ENCODE peak calls at places on chromosomes 12 and 14, in four cellular contexts. U is A549, S is RWPE1, I is astrocyte of the spinal cord. Q is an unnamed sample.

GRCh38 chr14:67837011-67837624 is 17.5 kb downstream of the RAD51B start:
- DNase-seq in U (peak; percentile 85), I (peak; percentile 87), S (peak; percentile 35), Q (peak; percentile 53)

GRCh38 chr12:64160718-64161060 is 61.4 kb downstream of the KICS2 start:
- DNase-seq in U (no peak), I (peak; percentile 49), S (peak; percentile 65), Q (no peak)

GRCh38 chr12:105910030-105910429 is 228.7 kb downstream of the NUAK1 start:
- DNase-seq in I (no peak), S (no peak), U (no peak), Q (no peak)

GRCh38 chr12:49028666-49029275 is 10.2 kb upstream of the PRKAG1 start:
- DNase-seq in S (no peak), U (no peak), I (no peak), Q (no peak)

GRCh38 chr12:124664395-124665111 is 97.1 kb upstream of the NCOR2 start:
- DNase-seq in I (no peak), U (no peak), S (no peak), Q (no peak)

GRCh38 chr12:4562034-4562657 is at the start of gene DYRK4:
- DNase-seq in U (no peak), S (peak; percentile 51), I (peak; percentile 87), Q (peak; percentile 95)

GRCh38 chr14:59819446-59820088 is 51.0 kb downstream of the RTN1 start:
- DNase-seq in U (no peak), I (no peak), S (no peak), Q (no peak)

GRCh38 chr14:70045715-70046535 is 142.8 kb downstream of the SLC8A3 start:
- DNase-seq in U (peak; percentile 82), S (peak; percentile 58), I (peak; percentile 40), Q (peak; percentile 74)

GRCh38 chr12:65434737-65435136 is 156.3 kb downstream of the MSRB3 start:
- DNase-seq in U (no peak), I (no peak), S (no peak), Q (no peak)

GRCh38 chr12:64633940-64634337 is 23.6 kb downstream of the RASSF3 start:
- DNase-seq in I (peak; percentile 70), U (peak; percentile 92), S (no peak), Q (no peak)

GRCh38 chr12:8644345-8645248 is 18.0 kb downstream of the MFAP5 start:
- DNase-seq in S (no peak), U (no peak), I (no peak), Q (no peak)

GRCh38 chr14:99173086-99173485 is 98.9 kb downstream of the BCL11B start:
- DNase-seq in S (no peak), U (no peak), I (no peak), Q (no peak)

GRCh38 chr14:92122351-92122677 is 545 bp downstream of the CPSF2 start:
- DNase-seq in U (peak; percentile 18), I (peak; percentile 45), S (peak; percentile 22), Q (no peak)

GRCh38 chr12:126760109-126760508 is 1506.9 kb upstream of the TMEM132C start:
- DNase-seq in I (no peak), S (no peak), U (no peak), Q (no peak)

GRCh38 chr12:132610051-132610759 is at the start of gene LRCOL1:
- DNase-seq in I (peak; percentile 88), U (no peak), S (no peak), Q (no peak)

GRCh38 chr12:3168775-3169221 is 91.6 kb downstream of the TSPAN9 start:
- DNase-seq in I (peak; percentile 96), S (peak; percentile 91), U (peak; percentile 88), Q (no peak)

GRCh38 chr12:66678640-66679268 is at the start of gene GRIP1:
- DNase-seq in I (peak; percentile 8), S (no peak), U (no peak), Q (no peak)

GRCh38 chr12:89985935-89986334 is 277.3 kb upstream of the ATP2B1 start:
- DNase-seq in U (no peak), I (no peak), S (no peak), Q (no peak)

GRCh38 chr12:28966049-28966778 is 182.9 kb upstream of the FAR2 start:
- DNase-seq in U (no peak), S (no peak), I (peak; percentile 44), Q (no peak)

GRCh38 chr12:118680361-118680963 is 300.9 kb upstream of the SRRM4 start:
- DNase-seq in U (peak; percentile 17), S (no peak), I (no peak), Q (no peak)

GRCh38 chr12:82097438-82097837 is 260.7 kb downstream of the CCDC59 start:
- DNase-seq in S (no peak), I (no peak), U (no peak), Q (no peak)

GRCh38 chr14:94582199-94582750 is 1.0 kb downstream of the SERPINA5 start:
- DNase-seq in S (no peak), U (no peak), I (no peak), Q (no peak)

GRCh38 chr12:80966001-80966400 is 28.3 kb upstream of the LIN7A start:
- DNase-seq in S (no peak), I (no peak), U (no peak), Q (no peak)

GRCh38 chr12:26870491-26871419 is 37.8 kb upstream of the ITPR2 start:
- DNase-seq in S (no peak), U (peak; percentile 26), I (peak; percentile 7), Q (no peak)

DNA sequence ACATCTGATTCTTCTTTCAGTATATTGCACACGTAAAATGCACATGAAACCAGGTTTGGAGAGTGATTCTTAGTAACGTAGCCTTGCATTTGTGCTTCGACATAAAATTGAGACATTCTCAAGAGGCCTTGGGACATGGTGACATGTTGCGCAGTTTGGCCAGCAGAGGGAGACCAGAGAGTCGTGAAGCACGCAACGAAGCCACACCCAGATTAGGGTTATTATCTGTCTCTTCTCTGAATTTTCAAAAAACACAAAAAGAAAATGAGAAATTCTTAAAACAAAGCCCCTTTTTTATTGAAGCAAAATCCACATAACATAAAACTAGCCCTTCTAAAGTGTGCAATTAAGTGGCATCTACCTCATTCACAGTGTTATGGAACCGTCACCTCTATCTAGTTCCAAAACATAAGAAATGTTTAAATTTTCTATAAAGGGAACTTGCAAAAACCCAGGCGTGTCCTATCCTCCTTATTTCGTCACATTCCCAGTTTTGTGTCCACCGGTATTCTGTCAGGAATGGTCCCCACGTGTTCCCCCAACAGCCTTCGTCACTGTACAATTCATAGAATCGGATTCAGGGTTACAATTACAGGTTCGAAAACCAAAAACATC is 108.8 kb upstream of the ATF7IP start:
- DNase-seq in I (peak; percentile 88), S (peak; percentile 33), U (peak; percentile 87), Q (peak; percentile 42)
- TF ChIP-seq CTCF in I (peak; percentile 76), S (peak; percentile 56), U (peak; percentile 56), Q (peak; percentile 54)

GRCh38 chr14:51398898-51399297 is 158.9 kb downstream of the TMX1 start:
- DNase-seq in S (peak; percentile 66), I (peak; percentile 79), U (peak; percentile 91), Q (no peak)
- TF ChIP-seq CTCF in S (no peak), I (peak; percentile 13), U (no peak), Q (no peak)

GRCh38 chr12:52390739-52391617 is 5.5 kb upstream of the KRT84 start:
- DNase-seq in I (no peak), U (peak; percentile 58), S (no peak), Q (peak; percentile 37)
- TF ChIP-seq CTCF in I (peak; percentile 68), U (peak; percentile 61), S (no peak), Q (peak; percentile 51)

GRCh38 chr14:57526942-57527341 is 33.3 kb upstream of the CCDC198 start:
- DNase-seq in U (peak; percentile 7), I (no peak), S (no peak), Q (no peak)
- TF ChIP-seq CTCF in U (no peak), I (no peak), S (no peak), Q (no peak)

GRCh38 chr14:53542692-53543091 is 389.6 kb upstream of the DDHD1 start:
- DNase-seq in U (peak; percentile 47), S (no peak), I (peak; percentile 75), Q (no peak)
- TF ChIP-seq CTCF in U (no peak), S (no peak), I (no peak), Q (no peak)